ENCODE peak calls at places on chromosomes 12 and 14, in nine cellular contexts. One of them, this sample, is unnamed.
A peak's percentile ranks its signal among the peaks of the same experiment; 100 is the strongest.

GRCh38 chr12:14185441-14186192 is 179.9 kb upstream of the ATF7IP start:
- DNase-seq in neural progenitor cell: peak; percentile 81
- DNase-seq in pancreas: no peak
- DNase-seq in foreskin fibroblast: peak; percentile 6
- DNase-seq in hepatocyte: peak; percentile 80
- DNase-seq in body of pancreas: peak; percentile 62
- DNase-seq in AG10803: peak; percentile 38
- DNase-seq in HepG2: peak; percentile 26
- DNase-seq in brain microvascular endothelial cell: peak; percentile 41
- DNase-seq in this sample: peak; percentile 79

GRCh38 chr12:103773109-103773905 is 67.7 kb downstream of the NT5DC3 start:
- DNase-seq in brain microvascular endothelial cell: no peak
- DNase-seq in HepG2: no peak
- DNase-seq in body of pancreas: no peak
- DNase-seq in hepatocyte: no peak
- DNase-seq in neural progenitor cell: peak; percentile 44
- DNase-seq in AG10803: no peak
- DNase-seq in foreskin fibroblast: no peak
- DNase-seq in pancreas: no peak
- DNase-seq in this sample: no peak

GRCh38 chr14:72849222-72849621 is 44.7 kb downstream of the DPF3 start:
- DNase-seq in HepG2: no peak
- DNase-seq in neural progenitor cell: no peak
- DNase-seq in brain microvascular endothelial cell: no peak
- DNase-seq in AG10803: no peak
- DNase-seq in body of pancreas: no peak
- DNase-seq in hepatocyte: no peak
- DNase-seq in pancreas: no peak
- DNase-seq in foreskin fibroblast: no peak
- DNase-seq in this sample: no peak

GRCh38 chr14:99986416-99986815 is 78.8 kb upstream of the EVL start:
- DNase-seq in HepG2: no peak
- DNase-seq in hepatocyte: no peak
- DNase-seq in foreskin fibroblast: peak; percentile 87
- DNase-seq in neural progenitor cell: no peak
- DNase-seq in AG10803: peak; percentile 91
- DNase-seq in brain microvascular endothelial cell: no peak
- DNase-seq in pancreas: no peak
- DNase-seq in body of pancreas: no peak
- DNase-seq in this sample: no peak

GRCh38 chr14:25400607-25401206 is 350.8 kb upstream of the STXBP6 start:
- DNase-seq in brain microvascular endothelial cell: peak; percentile 43
- DNase-seq in pancreas: peak; percentile 17
- DNase-seq in foreskin fibroblast: peak; percentile 12
- DNase-seq in neural progenitor cell: peak; percentile 67
- DNase-seq in body of pancreas: peak; percentile 70
- DNase-seq in hepatocyte: peak; percentile 81
- DNase-seq in HepG2: peak; percentile 70
- DNase-seq in AG10803: peak; percentile 56
- DNase-seq in this sample: peak; percentile 52

GRCh38 chr14:91317381-91318313 is 73.1 kb upstream of the GPR68 start:
- DNase-seq in HepG2: no peak
- DNase-seq in body of pancreas: peak; percentile 79
- DNase-seq in foreskin fibroblast: no peak
- DNase-seq in AG10803: no peak
- DNase-seq in pancreas: peak; percentile 78
- DNase-seq in neural progenitor cell: no peak
- DNase-seq in brain microvascular endothelial cell: no peak
- DNase-seq in hepatocyte: no peak
- DNase-seq in this sample: no peak

GRCh38 chr14:65281991-65282908 is 130.3 kb upstream of the FUT8 start:
- DNase-seq in hepatocyte: no peak
- DNase-seq in HepG2: no peak
- DNase-seq in brain microvascular endothelial cell: peak; percentile 75
- DNase-seq in neural progenitor cell: peak; percentile 92
- DNase-seq in pancreas: no peak
- DNase-seq in AG10803: peak; percentile 93
- DNase-seq in body of pancreas: no peak
- DNase-seq in foreskin fibroblast: peak; percentile 84
- DNase-seq in this sample: no peak

GRCh38 chr12:57899010-57899662 is 42.2 kb upstream of the ATP23 start:
- DNase-seq in HepG2: no peak
- DNase-seq in AG10803: peak; percentile 40
- DNase-seq in brain microvascular endothelial cell: peak; percentile 68
- DNase-seq in foreskin fibroblast: peak; percentile 41
- DNase-seq in hepatocyte: no peak
- DNase-seq in body of pancreas: peak; percentile 13
- DNase-seq in neural progenitor cell: no peak
- DNase-seq in pancreas: no peak
- DNase-seq in this sample: no peak

GRCh38 chr12:49537709-49538601 is 875 bp upstream of the KCNH3 start:
- DNase-seq in body of pancreas: peak; percentile 36
- DNase-seq in foreskin fibroblast: no peak
- DNase-seq in AG10803: no peak
- DNase-seq in pancreas: no peak
- DNase-seq in neural progenitor cell: peak; percentile 76
- DNase-seq in HepG2: no peak
- DNase-seq in brain microvascular endothelial cell: no peak
- DNase-seq in hepatocyte: peak; percentile 31
- DNase-seq in this sample: peak; percentile 56

GRCh38 chr14:35254736-35255135 is 37.4 kb upstream of the PSMA6 start:
- DNase-seq in foreskin fibroblast: no peak
- DNase-seq in AG10803: no peak
- DNase-seq in brain microvascular endothelial cell: no peak
- DNase-seq in hepatocyte: no peak
- DNase-seq in pancreas: no peak
- DNase-seq in HepG2: no peak
- DNase-seq in body of pancreas: no peak
- DNase-seq in neural progenitor cell: no peak
- DNase-seq in this sample: no peak

GRCh38 chr12:92859650-92860386 is 69.3 kb downstream of the EEA1 start:
- DNase-seq in foreskin fibroblast: no peak
- DNase-seq in body of pancreas: no peak
- DNase-seq in AG10803: no peak
- DNase-seq in hepatocyte: no peak
- DNase-seq in pancreas: no peak
- DNase-seq in HepG2: no peak
- DNase-seq in brain microvascular endothelial cell: no peak
- DNase-seq in neural progenitor cell: no peak
- DNase-seq in this sample: no peak

GRCh38 chr12:125376422-125376821 is 311.2 kb downstream of the AACS start:
- DNase-seq in AG10803: no peak
- DNase-seq in HepG2: no peak
- DNase-seq in foreskin fibroblast: no peak
- DNase-seq in pancreas: no peak
- DNase-seq in brain microvascular endothelial cell: no peak
- DNase-seq in hepatocyte: no peak
- DNase-seq in body of pancreas: no peak
- DNase-seq in neural progenitor cell: no peak
- DNase-seq in this sample: no peak

GRCh38 chr14:59507063-59507751 is 22.9 kb downstream of the JKAMP start:
- DNase-seq in hepatocyte: peak; percentile 78
- DNase-seq in HepG2: peak; percentile 62
- DNase-seq in pancreas: peak; percentile 28
- DNase-seq in body of pancreas: peak; percentile 72
- DNase-seq in AG10803: peak; percentile 40
- DNase-seq in brain microvascular endothelial cell: peak; percentile 64
- DNase-seq in neural progenitor cell: peak; percentile 79
- DNase-seq in foreskin fibroblast: no peak
- DNase-seq in this sample: peak; percentile 78

GRCh38 chr12:6539276-6540134 is 5.2 kb downstream of the GAPDH start:
- DNase-seq in foreskin fibroblast: peak; percentile 49
- DNase-seq in hepatocyte: no peak
- DNase-seq in AG10803: no peak
- DNase-seq in brain microvascular endothelial cell: no peak
- DNase-seq in HepG2: no peak
- DNase-seq in pancreas: no peak
- DNase-seq in body of pancreas: no peak
- DNase-seq in neural progenitor cell: peak; percentile 41
- DNase-seq in this sample: no peak

GRCh38 chr12:97513921-97514320 is 51.3 kb downstream of the RMST start:
- DNase-seq in foreskin fibroblast: no peak
- DNase-seq in brain microvascular endothelial cell: no peak
- DNase-seq in pancreas: no peak
- DNase-seq in AG10803: no peak
- DNase-seq in hepatocyte: no peak
- DNase-seq in body of pancreas: no peak
- DNase-seq in HepG2: no peak
- DNase-seq in neural progenitor cell: no peak
- DNase-seq in this sample: no peak

GRCh38 chr12:6778212-6778570 is 5.9 kb downstream of the LAG3 start:
- DNase-seq in AG10803: peak; percentile 55
- DNase-seq in HepG2: no peak
- DNase-seq in brain microvascular endothelial cell: no peak
- DNase-seq in body of pancreas: peak; percentile 36
- DNase-seq in neural progenitor cell: peak; percentile 57
- DNase-seq in foreskin fibroblast: no peak
- DNase-seq in hepatocyte: peak; percentile 59
- DNase-seq in pancreas: no peak
- DNase-seq in this sample: peak; percentile 70

GRCh38 chr12:6828671-6829531 is 694 bp downstream of the P3H3 start:
- DNase-seq in body of pancreas: peak; percentile 79
- DNase-seq in AG10803: peak; percentile 56
- DNase-seq in neural progenitor cell: peak; percentile 72
- DNase-seq in pancreas: peak; percentile 65
- DNase-seq in hepatocyte: peak; percentile 80
- DNase-seq in brain microvascular endothelial cell: peak; percentile 50
- DNase-seq in foreskin fibroblast: peak; percentile 60
- DNase-seq in HepG2: no peak
- DNase-seq in this sample: peak; percentile 75

GRCh38 chr12:3173912-3174311 is 96.7 kb downstream of the TSPAN9 start:
- DNase-seq in hepatocyte: no peak
- DNase-seq in AG10803: no peak
- DNase-seq in neural progenitor cell: no peak
- DNase-seq in HepG2: no peak
- DNase-seq in body of pancreas: no peak
- DNase-seq in brain microvascular endothelial cell: no peak
- DNase-seq in foreskin fibroblast: no peak
- DNase-seq in pancreas: no peak
- DNase-seq in this sample: no peak

GRCh38 chr12:13204428-13204827 is 7.9 kb downstream of the EMP1 start:
- DNase-seq in brain microvascular endothelial cell: peak; percentile 64
- DNase-seq in body of pancreas: no peak
- DNase-seq in neural progenitor cell: peak; percentile 21
- DNase-seq in AG10803: no peak
- DNase-seq in hepatocyte: no peak
- DNase-seq in HepG2: no peak
- DNase-seq in pancreas: no peak
- DNase-seq in foreskin fibroblast: no peak
- DNase-seq in this sample: no peak

GRCh38 chr12:76762556-76762955 is 1.4 kb upstream of the ZDHHC17 start:
- DNase-seq in hepatocyte: peak; percentile 12
- DNase-seq in foreskin fibroblast: no peak
- DNase-seq in pancreas: no peak
- DNase-seq in brain microvascular endothelial cell: no peak
- DNase-seq in AG10803: no peak
- DNase-seq in body of pancreas: no peak
- DNase-seq in HepG2: no peak
- DNase-seq in neural progenitor cell: peak; percentile 89
- DNase-seq in this sample: no peak

GRCh38 chr12:109202770-109203169 is 86.4 kb downstream of the ACACB start:
- DNase-seq in body of pancreas: no peak
- DNase-seq in pancreas: no peak
- DNase-seq in brain microvascular endothelial cell: no peak
- DNase-seq in HepG2: no peak
- DNase-seq in neural progenitor cell: no peak
- DNase-seq in AG10803: no peak
- DNase-seq in hepatocyte: no peak
- DNase-seq in foreskin fibroblast: no peak
- DNase-seq in this sample: no peak

GRCh38 chr12:67646775-67647174 is 1.8 kb upstream of the DYRK2 start:
- DNase-seq in brain microvascular endothelial cell: no peak
- DNase-seq in hepatocyte: no peak
- DNase-seq in pancreas: no peak
- DNase-seq in foreskin fibroblast: no peak
- DNase-seq in AG10803: no peak
- DNase-seq in body of pancreas: no peak
- DNase-seq in HepG2: no peak
- DNase-seq in neural progenitor cell: no peak
- DNase-seq in this sample: no peak
- H3K4me3 ChIP-seq in brain microvascular endothelial cell: no peak overlapping the region
- H3K4me3 ChIP-seq in hepatocyte: no peak overlapping the region
- H3K4me3 ChIP-seq in pancreas: no peak overlapping the region
- H3K4me3 ChIP-seq in foreskin fibroblast: no peak overlapping the region
- H3K4me3 ChIP-seq in AG10803: no peak overlapping the region
- H3K4me3 ChIP-seq in body of pancreas: no peak overlapping the region
- H3K4me3 ChIP-seq in HepG2: no peak overlapping the region
- H3K4me3 ChIP-seq in neural progenitor cell: no peak overlapping the region
- H3K4me3 ChIP-seq in this sample: no peak overlapping the region

GRCh38 chr12:79006306-79006705 is 141.7 kb downstream of the SYT1 start:
- DNase-seq in HepG2: no peak
- DNase-seq in brain microvascular endothelial cell: peak; percentile 2
- DNase-seq in neural progenitor cell: no peak
- DNase-seq in AG10803: peak; percentile 4
- DNase-seq in foreskin fibroblast: peak; percentile 4
- DNase-seq in body of pancreas: no peak
- DNase-seq in pancreas: no peak
- DNase-seq in hepatocyte: no peak
- DNase-seq in this sample: no peak
- TF ChIP-seq CTCF in HepG2: peak; percentile 8
- TF ChIP-seq CTCF in brain microvascular endothelial cell: peak; percentile 40
- TF ChIP-seq CTCF in neural progenitor cell: no peak
- TF ChIP-seq CTCF in AG10803: peak; percentile 40
- TF ChIP-seq CTCF in foreskin fibroblast: no peak
- TF ChIP-seq CTCF in body of pancreas: no peak
- TF ChIP-seq CTCF in pancreas: no peak
- TF ChIP-seq CTCF in hepatocyte: peak; percentile 34
- TF ChIP-seq CTCF in this sample: no peak

GRCh38 chr12:4268549-4269181 is 4.9 kb upstream of the CCND2 start:
- DNase-seq in brain microvascular endothelial cell: no peak
- DNase-seq in HepG2: no peak
- DNase-seq in pancreas: no peak
- DNase-seq in AG10803: no peak
- DNase-seq in hepatocyte: no peak
- DNase-seq in body of pancreas: no peak
- DNase-seq in foreskin fibroblast: no peak
- DNase-seq in neural progenitor cell: peak; percentile 31
- DNase-seq in this sample: no peak
- H3K4me3 ChIP-seq in brain microvascular endothelial cell: peak overlapping the region; percentile 41
- H3K4me3 ChIP-seq in HepG2: no peak overlapping the region
- H3K4me3 ChIP-seq in pancreas: peak overlapping the region; percentile 33
- H3K4me3 ChIP-seq in AG10803: no peak overlapping the region
- H3K4me3 ChIP-seq in hepatocyte: peak overlapping the region; percentile 78
- H3K4me3 ChIP-seq in body of pancreas: no peak overlapping the region
- H3K4me3 ChIP-seq in foreskin fibroblast: no peak overlapping the region
- H3K4me3 ChIP-seq in neural progenitor cell: peak overlapping the region; percentile 82
- H3K4me3 ChIP-seq in this sample: peak overlapping the region; percentile 39

DNA sequence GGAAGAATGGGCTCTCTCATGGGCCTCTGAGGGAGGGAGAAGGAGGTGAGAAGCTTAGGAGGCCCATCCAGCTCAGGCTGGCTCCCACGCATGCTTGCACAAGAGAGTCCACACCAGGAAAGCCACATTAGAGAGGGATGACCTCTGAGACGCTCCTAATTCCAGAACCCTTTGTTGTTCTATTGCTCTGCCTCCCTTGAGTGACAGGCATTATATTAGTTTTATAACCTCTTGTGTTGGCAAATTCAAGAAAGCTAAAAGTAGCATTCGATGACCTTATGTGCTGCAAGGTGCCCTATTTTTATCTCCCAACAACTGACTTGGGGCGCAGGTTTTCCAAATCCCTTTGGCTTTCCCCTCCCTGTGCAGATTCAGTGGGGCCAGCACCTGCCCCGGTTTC is 190.1 kb downstream of the KSR2 start:
- DNase-seq in brain microvascular endothelial cell: no peak
- DNase-seq in hepatocyte: no peak
- DNase-seq in pancreas: no peak
- DNase-seq in AG10803: no peak
- DNase-seq in neural progenitor cell: no peak
- DNase-seq in body of pancreas: no peak
- DNase-seq in foreskin fibroblast: no peak
- DNase-seq in HepG2: no peak
- DNase-seq in this sample: no peak
- TF ChIP-seq CTCF in brain microvascular endothelial cell: no peak
- TF ChIP-seq CTCF in hepatocyte: no peak
- TF ChIP-seq CTCF in pancreas: no peak
- TF ChIP-seq CTCF in AG10803: no peak
- TF ChIP-seq CTCF in neural progenitor cell: no peak
- TF ChIP-seq CTCF in body of pancreas: no peak
- TF ChIP-seq CTCF in foreskin fibroblast: no peak
- TF ChIP-seq CTCF in HepG2: no peak
- TF ChIP-seq CTCF in this sample: no peak

This sample was measured in Caco-2.